ENCODE peak calls at places on chromosomes 13 and 19, in four cellular contexts. T, P, I and K are unnamed samples.

GRCh38 chr19:47020992-47021496 is 1.4 kb downstream of the NPAS1 start:
- DNase-seq in T (no peak), I (peak; percentile 37), P (no peak), K (no peak)

GRCh38 chr13:106083620-106084350 is 451.7 kb downstream of the EFNB2 start:
- DNase-seq in P (peak; percentile 54), I (peak; percentile 2), T (no peak), K (no peak)

GRCh38 chr19:6802336-6803035 is 30.0 kb downstream of the VAV1 start:
- DNase-seq in I (peak; percentile 47), T (peak; percentile 78), P (no peak), K (no peak)

GRCh38 chr19:43353606-43354304 is at the start of gene CD177:
- DNase-seq in I (no peak), T (no peak), P (no peak), K (no peak)

GRCh38 chr13:33606692-33607091 is 211.3 kb upstream of the RFC3 start:
- DNase-seq in P (no peak), T (no peak), I (no peak), K (no peak)

GRCh38 chr13:60134376-60134775 is 29.4 kb downstream of the DIAPH3 start:
- DNase-seq in T (no peak), I (no peak), P (no peak), K (no peak)

GRCh38 chr19:46783670-46784069 is 4.7 kb downstream of the SLC1A5 start:
- DNase-seq in I (no peak), T (no peak), P (no peak), K (no peak)

GRCh38 chr13:86741762-86742285 is 929.3 kb upstream of the SLITRK5 start:
- DNase-seq in T (no peak), I (no peak), P (no peak), K (no peak)

GRCh38 chr13:114146629-114147028 is 14.2 kb upstream of the RASA3 start:
- DNase-seq in P (no peak), I (peak; percentile 26), T (no peak), K (peak; percentile 26)

GRCh38 chr19:13610042-13610691 is 103.9 kb upstream of the CACNA1A start:
- DNase-seq in T (no peak), P (no peak), I (peak; percentile 7), K (no peak)

GRCh38 chr19:48812094-48812929 is 1.5 kb upstream of the BCAT2 start:
- DNase-seq in P (peak; percentile 13), T (no peak), I (peak; percentile 95), K (peak; percentile 83)

GRCh38 chr13:31105020-31105800 is 56.5 kb downstream of the HSPH1 start:
- DNase-seq in T (no peak), I (no peak), P (peak; percentile 26), K (no peak)

GRCh38 chr13:99842379-99842778 is 129.2 kb downstream of the ZIC5 start:
- DNase-seq in T (no peak), P (no peak), I (no peak), K (no peak)

GRCh38 chr13:27309967-27310598 is 39.5 kb downstream of the RASL11A start:
- DNase-seq in I (no peak), P (peak; percentile 57), T (no peak), K (no peak)

GRCh38 chr19:55647732-55648656 is at the start of gene CCDC106:
- DNase-seq in T (no peak), I (peak; percentile 83), P (peak; percentile 68), K (peak; percentile 68)

GRCh38 chr19:3506384-3507340 is 551 bp downstream of the FZR1 start:
- DNase-seq in I (peak; percentile 28), T (no peak), P (no peak), K (no peak)

GRCh38 chr13:73450583-73450982 is 391.8 kb downstream of the KLF5 start:
- DNase-seq in T (no peak), P (peak; percentile 1), I (no peak), K (no peak)

GRCh38 chr13:28658539-28658795 is 463 bp upstream of the POMP start:
- DNase-seq in I (peak; percentile 17), T (no peak), P (no peak), K (no peak)

GRCh38 chr13:59665184-59665583 is 498.5 kb downstream of the DIAPH3 start:
- DNase-seq in I (no peak), T (no peak), P (no peak), K (no peak)

GRCh38 chr13:64248371-64249065 is 2832.9 kb upstream of the PCDH20 start:
- DNase-seq in P (peak; percentile 33), T (no peak), I (no peak), K (no peak)

GRCh38 chr19:33673996-33674395 is 52.2 kb downstream of the CHST8 start:
- DNase-seq in I (no peak), T (no peak), P (no peak), K (no peak)

GRCh38 chr13:106753241-106753640 is 185.3 kb upstream of the ARGLU1 start:
- DNase-seq in T (no peak), P (no peak), I (no peak), K (peak; percentile 10)

GRCh38 chr13:30110301-30111070 is 196.9 kb downstream of the KATNAL1 start:
- DNase-seq in I (no peak), P (no peak), T (no peak), K (no peak)

GRCh38 chr13:62418872-62419271 is 1003.2 kb upstream of the PCDH20 start:
- DNase-seq in I (no peak), T (no peak), P (peak; percentile 30), K (no peak)

GRCh38 chr19:51689751-51690358 is 3.3 kb upstream of the SPACA6 start:
- DNase-seq in P (no peak), T (no peak), I (peak; percentile 75), K (peak; percentile 36)

GRCh38 chr13:38042771-38043170 is 173.2 kb upstream of the TRPC4 start:
- DNase-seq in I (no peak), P (peak; percentile 26), T (no peak), K (no peak)

GRCh38 chr13:21668665-21669599 is 1.9 kb upstream of the FGF9 start:
- DNase-seq in T (no peak), P (peak; percentile 69), I (no peak), K (peak; percentile 8)

GRCh38 chr13:51934461-51935087 is 72.8 kb downstream of the CCDC70 start:
- DNase-seq in I (no peak), P (no peak), T (no peak), K (no peak)

GRCh38 chr13:55199132-55199531 is 1941.6 kb upstream of the PRR20A start:
- DNase-seq in P (no peak), T (no peak), I (no peak), K (peak; percentile 8)

GRCh38 chr19:13996928-13997636 is 9.0 kb downstream of the RFX1 start:
- DNase-seq in P (no peak), T (no peak), I (no peak), K (no peak)

GRCh38 chr19:18059902-18060301 is 26.8 kb downstream of the IL12RB1 start:
- DNase-seq in I (no peak), P (no peak), T (no peak), K (no peak)
- TF ChIP-seq BHLHE40 in I (no peak), P (no peak), T (no peak), K (no peak)

GRCh38 chr19:28715157-28715556 is 497.8 kb downstream of the UQCRFS1 start:
- DNase-seq in I (no peak), P (no peak), T (no peak), K (no peak)

GRCh38 chr19:28710278-28710677 is 502.7 kb downstream of the UQCRFS1 start:
- DNase-seq in T (peak; percentile 3), I (peak; percentile 74), P (peak; percentile 67), K (peak; percentile 7)

GRCh38 chr19:28706693-28707092 is 506.3 kb downstream of the UQCRFS1 start:
- DNase-seq in I (no peak), T (no peak), P (no peak), K (no peak)

GRCh38 chr19:28711401-28711800 is 501.6 kb downstream of the UQCRFS1 start:
- DNase-seq in P (no peak), T (no peak), I (no peak), K (no peak)
- TF ChIP-seq BHLHE40 in P (no peak), T (no peak), I (no peak), K (no peak)

GRCh38 chr19:18635831-18636182 is 1.0 kb upstream of the KLHL26 start:
- DNase-seq in I (no peak), P (no peak), T (no peak), K (no peak)

GRCh38 chr19:18634612-18635290 is 2.1 kb upstream of the KLHL26 start:
- DNase-seq in P (peak; percentile 37), I (no peak), T (no peak), K (no peak)

GRCh38 chr19:18636183-18636968 is 452 bp upstream of the KLHL26 start:
- DNase-seq in I (peak; percentile 94), T (peak; percentile 83), P (peak; percentile 93), K (peak; percentile 98)

GRCh38 chr19:18636969-18637629 is at the start of gene KLHL26:
- DNase-seq in P (no peak), T (no peak), I (no peak), K (no peak)

DNA sequence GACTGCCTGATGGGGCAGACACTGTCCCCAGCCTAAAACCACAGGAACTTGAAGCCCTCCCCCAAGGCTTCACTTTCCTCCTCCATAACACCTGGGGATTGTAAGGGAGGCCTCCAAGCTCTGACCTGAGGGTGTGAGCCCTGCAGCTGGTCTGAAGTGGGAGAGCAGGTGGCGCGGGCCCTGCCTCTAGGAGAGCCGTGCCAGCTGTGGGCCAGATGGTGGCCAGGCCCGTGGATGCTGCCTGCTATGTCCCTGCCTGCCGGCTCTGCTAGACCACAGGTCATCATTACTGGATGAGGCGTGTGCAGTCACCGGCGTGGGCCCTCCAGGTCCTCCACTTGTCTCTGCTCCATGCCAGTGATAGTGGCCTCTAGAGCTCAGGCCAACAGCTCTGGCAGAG is 3.5 kb upstream of the KLHL26 start:
- DNase-seq in I (no peak), P (no peak), T (no peak), K (no peak)
- TF ChIP-seq BHLHE40 in I (no peak), P (no peak), T (no peak), K (no peak)

GRCh38 chr13:50889317-50889716 is 20.3 kb upstream of the RNASEH2B start:
- DNase-seq in I (no peak), T (no peak), P (no peak), K (no peak)
- TF ChIP-seq BHLHE40 in I (no peak), T (no peak), P (no peak), K (no peak)

GRCh38 chr13:110714798-110715394 is 1.4 kb downstream of the ING1 start:
- DNase-seq in T (no peak), P (peak; percentile 25), I (peak; percentile 50), K (no peak)
- TF ChIP-seq BHLHE40 in T (peak; percentile 18), P (no peak), I (no peak), K (no peak)

GRCh38 chr13:76879876-76880270 is 6.3 kb downstream of the KCTD12 start:
- DNase-seq in I (no peak), T (no peak), P (no peak), K (no peak)

GRCh38 chr13:76884167-76884566 is 2.0 kb downstream of the KCTD12 start:
- DNase-seq in P (no peak), T (no peak), I (no peak), K (peak; percentile 82)

GRCh38 chr13:76884571-76885202 is 1.5 kb downstream of the KCTD12 start:
- DNase-seq in I (no peak), P (peak; percentile 20), T (no peak), K (peak; percentile 32)

GRCh38 chr13:76885203-76886004 is 801 bp downstream of the KCTD12 start:
- DNase-seq in T (no peak), I (peak; percentile 23), P (peak; percentile 61), K (peak; percentile 75)

DNA sequence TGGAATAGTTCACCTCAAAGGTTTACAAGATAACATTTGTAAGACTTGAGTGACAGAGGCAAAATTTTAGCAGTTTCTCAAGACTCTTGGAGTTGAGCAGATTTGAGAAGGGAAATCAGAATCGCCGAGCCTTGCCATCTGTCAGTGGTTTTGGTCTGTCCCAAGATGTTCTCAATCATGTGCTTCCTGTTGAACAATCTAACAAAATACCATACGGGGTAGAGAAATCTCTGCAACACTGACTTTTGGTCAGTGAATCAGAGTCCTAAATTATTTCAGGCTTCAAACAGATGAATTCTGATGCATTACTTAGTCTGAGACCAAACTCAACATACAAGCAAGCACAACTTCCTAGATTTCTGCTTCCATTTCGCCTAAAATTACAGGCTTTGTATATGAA is 3.8 kb downstream of the KCTD12 start:
- DNase-seq in P (no peak), T (no peak), I (no peak), K (no peak)
- TF ChIP-seq BHLHE40 in P (no peak), T (no peak), I (no peak), K (no peak)